ENCODE peak calls at places on chromosome 19, in ten cellular contexts. H is astrocyte; F is CD8-positive, alpha-beta T cell; O is heart left ventricle; V is ascending aorta; U is hepatocyte; N is fibroblast of lung; C is HFFc6; W is right atrium auricular region; J is GM12865. X is an unnamed sample.

GRCh38 chr19:49987159-49987698 is 26.3 kb upstream of the SIGLEC11 start:
- DNase-seq in O (peak), U (peak), N (peak), F (peak), H (peak), J (peak), V (peak), C (peak), W (peak), X (peak)

GRCh38 chr19:42540071-42540553 is 11.8 kb upstream of the CEACAM1 start:
- DNase-seq in J (no peak), W (no peak), U (no peak), N (peak), F (no peak), H (no peak), V (no peak), O (no peak), C (no peak), X (no peak)

GRCh38 chr19:18254546-18255500 is 19.4 kb downstream of the IQCN start:
- DNase-seq in H (no peak), O (no peak), V (no peak), W (no peak), F (no peak), C (no peak), N (no peak), U (no peak), J (no peak), X (no peak)

GRCh38 chr19:43748205-43748594 is 6.6 kb downstream of the SMG9 start:
- DNase-seq in N (no peak), V (no peak), F (no peak), O (no peak), C (no peak), U (no peak), W (no peak), H (no peak), J (no peak), X (no peak)

GRCh38 chr19:33622505-33622808 is 704 bp downstream of the CHST8 start:
- DNase-seq in U (no peak), O (no peak), H (no peak), W (no peak), F (no peak), V (no peak), C (no peak), N (no peak), J (no peak), X (no peak)

GRCh38 chr19:18878058-18878797 is 17.7 kb downstream of the CERS1 start:
- DNase-seq in J (no peak), O (no peak), H (no peak), N (no peak), F (no peak), V (no peak), W (no peak), C (no peak), U (no peak), X (no peak)

GRCh38 chr19:29245221-29245620 is 32.3 kb upstream of the UQCRFS1 start:
- DNase-seq in F (no peak), O (no peak), U (no peak), C (no peak), V (no peak), W (no peak), N (no peak), J (no peak), H (no peak), X (no peak)

GRCh38 chr19:2422951-2423880 is 4.2 kb downstream of the TIMM13 start:
- DNase-seq in U (no peak), O (no peak), F (no peak), W (no peak), C (no peak), N (peak), V (no peak), H (no peak), J (peak), X (no peak)

GRCh38 chr19:43544077-43544476 is 11.1 kb downstream of the ZNF575 start:
- DNase-seq in O (no peak), U (no peak), V (no peak), J (no peak), C (no peak), H (no peak), F (no peak), N (no peak), W (no peak), X (no peak)

GRCh38 chr19:35430382-35431146 is 17.5 kb upstream of the FFAR2 start:
- DNase-seq in V (no peak), N (peak), F (no peak), O (no peak), J (no peak), W (no peak), C (no peak), H (no peak), U (no peak), X (no peak)

GRCh38 chr19:8938576-8938975 is 71.6 kb downstream of the MUC16 start:
- DNase-seq in F (no peak), O (no peak), W (no peak), U (no peak), N (no peak), C (no peak), V (no peak), H (no peak), J (no peak), X (no peak)

DNA sequence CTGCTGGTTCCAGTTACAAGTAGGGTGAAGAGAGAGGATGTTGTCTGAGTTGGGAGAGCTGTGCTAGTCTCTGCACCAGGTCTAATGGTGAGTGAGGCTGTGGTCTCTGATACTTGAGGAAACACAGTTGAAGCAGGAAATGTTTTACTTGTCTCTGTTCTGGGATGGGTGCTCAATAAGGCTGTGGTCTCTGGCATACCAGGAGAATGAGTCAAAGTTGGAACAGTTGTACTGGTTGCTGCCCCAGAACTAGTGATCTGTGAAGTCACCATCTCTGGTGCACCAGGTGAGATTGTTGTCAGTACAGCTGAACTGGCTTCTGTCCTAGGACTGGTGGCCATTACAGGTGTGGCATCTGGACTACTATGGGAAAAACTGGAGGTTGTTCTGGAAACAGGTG is 74.7 kb downstream of the MUC16 start:
- DNase-seq in F (no peak), H (peak), V (no peak), U (no peak), C (no peak), O (no peak), N (no peak), W (no peak), J (no peak), X (no peak)
- TF ChIP-seq CTCF in F (no peak), H (no peak), V (no peak), U (no peak), C (no peak), O (no peak), N (no peak), W (no peak), J (no peak), X (no peak)

GRCh38 chr19:11656535-11656934 is 59.3 kb downstream of the ZNF627 start:
- DNase-seq in J (no peak), H (no peak), N (no peak), W (no peak), V (no peak), U (no peak), O (no peak), F (no peak), C (no peak), X (no peak)

GRCh38 chr19:11657307-11657706 is 60.0 kb downstream of the ZNF627 start:
- DNase-seq in C (no peak), O (no peak), F (no peak), J (no peak), V (no peak), H (no peak), W (no peak), U (peak), N (no peak), X (no peak)

GRCh38 chr19:11662278-11662677 is 65.0 kb downstream of the ZNF627 start:
- DNase-seq in N (no peak), J (no peak), H (no peak), W (no peak), V (no peak), O (no peak), C (no peak), F (no peak), U (no peak), X (no peak)

GRCh38 chr19:11658954-11659353 is 61.7 kb downstream of the ZNF627 start:
- DNase-seq in V (no peak), U (no peak), N (no peak), W (no peak), H (no peak), F (no peak), J (no peak), O (no peak), C (no peak), X (no peak)

DNA sequence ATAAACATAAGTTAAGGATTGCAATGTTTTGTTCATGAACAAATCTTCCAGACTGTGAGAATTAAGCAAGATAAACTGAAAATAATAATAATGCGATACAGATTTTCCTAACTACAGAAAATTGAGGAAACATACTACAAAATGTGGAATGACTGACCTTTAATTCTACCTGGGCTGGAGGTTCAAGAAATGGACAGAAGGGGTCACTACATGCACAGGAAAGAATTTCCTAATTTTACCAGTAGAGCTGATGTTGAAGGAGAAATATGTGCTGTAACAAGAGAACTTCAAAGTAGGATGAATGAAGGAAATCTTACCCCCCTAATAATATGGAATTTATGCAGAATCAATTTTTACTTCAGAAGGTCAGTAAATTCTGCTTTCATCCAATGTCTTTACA is 62.3 kb downstream of the ZNF627 start:
- DNase-seq in V (no peak), J (no peak), O (no peak), U (no peak), N (no peak), H (no peak), W (no peak), C (peak), F (no peak), X (peak)
- TF ChIP-seq CTCF in V (no peak), J (no peak), O (peak), U (peak), N (no peak), H (peak), W (no peak), C (peak), F (no peak), X (peak)

GRCh38 chr19:664913-665443 is 2.0 kb upstream of the RNF126 start:
- DNase-seq in U (peak), V (no peak), C (peak), O (peak), H (peak), J (peak), N (peak), W (peak), F (peak), X (peak)

GRCh38 chr19:676007-676342 is 217 bp upstream of the FSTL3 start:
- DNase-seq in H (no peak), W (no peak), N (no peak), U (no peak), V (no peak), C (no peak), J (no peak), O (no peak), F (peak), X (no peak)

GRCh38 chr19:676343-677105 is at the start of gene FSTL3:
- DNase-seq in U (peak), H (no peak), W (no peak), C (no peak), F (peak), V (no peak), J (no peak), O (no peak), N (peak), X (no peak)

GRCh38 chr19:674282-675151 is 1.7 kb upstream of the FSTL3 start:
- DNase-seq in U (peak), J (peak), C (no peak), F (no peak), O (no peak), W (no peak), H (no peak), N (no peak), V (no peak), X (no peak)

GRCh38 chr19:670609-671075 is 5.5 kb upstream of the FSTL3 start:
- DNase-seq in V (no peak), U (no peak), H (no peak), O (no peak), W (no peak), N (no peak), C (no peak), F (no peak), J (no peak), X (no peak)
- TF ChIP-seq CTCF in V (no peak), U (no peak), H (no peak), O (no peak), W (no peak), N (no peak), C (peak), F (no peak), J (peak), X (no peak)

GRCh38 chr19:3572855-3573161 is at the start of gene HMG20B:
- DNase-seq in U (no peak), N (no peak), H (no peak), F (no peak), J (no peak), O (no peak), W (no peak), C (no peak), V (no peak), X (no peak)

GRCh38 chr19:3575260-3575741 is 2.6 kb downstream of the HMG20B start:
- DNase-seq in F (peak), J (peak), W (no peak), V (no peak), H (no peak), N (no peak), U (no peak), C (no peak), O (no peak), X (no peak)

GRCh38 chr19:3573162-3573857 is 566 bp downstream of the HMG20B start:
- DNase-seq in V (no peak), O (no peak), U (peak), W (no peak), F (no peak), N (no peak), H (no peak), J (peak), C (no peak), X (no peak)

GRCh38 chr19:3572132-3572854 is 451 bp upstream of the HMG20B start:
- DNase-seq in V (peak), W (peak), O (peak), H (peak), C (peak), J (peak), U (peak), N (peak), F (peak), X (peak)

DNA sequence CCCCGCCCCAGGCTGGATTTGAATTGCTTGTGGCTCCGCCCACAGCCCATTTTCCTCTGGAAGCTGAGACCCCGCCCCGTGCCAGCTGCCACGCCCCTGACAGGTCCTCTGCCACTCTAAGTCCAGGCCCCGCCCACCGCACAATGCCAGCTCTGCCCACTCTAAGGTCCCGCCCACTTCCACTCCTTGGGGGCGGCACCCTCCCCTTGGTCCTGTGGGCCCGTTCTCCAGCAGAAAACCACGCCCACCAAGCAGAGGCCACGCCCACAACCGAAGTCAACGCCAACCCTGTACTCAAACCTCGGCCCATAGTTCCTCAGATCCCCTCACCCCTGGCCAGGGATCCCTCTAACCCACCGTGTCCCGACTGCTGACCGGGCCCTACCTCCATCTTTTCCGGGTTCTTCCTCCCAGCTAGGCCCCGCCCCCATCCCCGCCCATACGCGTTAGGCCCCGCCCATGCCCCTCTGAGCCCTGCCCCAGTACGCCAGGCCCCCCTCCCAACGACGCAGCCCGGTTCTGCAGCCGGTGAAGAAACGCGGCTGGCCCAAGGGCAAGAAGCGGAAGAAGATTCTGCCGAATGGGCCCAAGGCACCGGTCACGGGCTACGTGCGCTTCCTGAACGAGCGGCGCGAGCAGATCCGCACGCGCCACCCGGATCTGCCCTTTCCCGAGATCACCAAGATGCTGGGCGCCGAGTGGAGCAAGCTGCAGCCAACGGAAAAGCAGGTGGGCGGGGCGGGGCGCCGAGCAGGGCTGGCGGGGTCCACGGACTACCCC is 1.3 kb downstream of the HMG20B start:
- DNase-seq in O (peak), H (peak), W (peak), C (peak), N (peak), J (peak), F (peak), V (peak), U (peak), X (peak)
- TF ChIP-seq CTCF in O (no peak), H (no peak), W (no peak), C (no peak), N (no peak), J (no peak), F (no peak), V (no peak), U (no peak), X (no peak)

GRCh38 chr19:46018729-46019251 is 4.1 kb downstream of the PGLYRP1 start:
- DNase-seq in H (no peak), F (no peak), C (no peak), N (no peak), W (no peak), V (no peak), J (no peak), O (no peak), U (no peak), X (no peak)

GRCh38 chr19:46017874-46018675 is 4.8 kb downstream of the PGLYRP1 start:
- DNase-seq in U (no peak), O (no peak), H (no peak), W (no peak), C (no peak), F (no peak), V (no peak), N (no peak), J (no peak), X (no peak)

GRCh38 chr19:46015961-46016425 is 6.9 kb downstream of the PGLYRP1 start:
- DNase-seq in H (no peak), C (no peak), N (no peak), U (no peak), W (no peak), J (no peak), V (no peak), O (no peak), F (peak), X (peak)

GRCh38 chr19:46016426-46017094 is 6.3 kb downstream of the PGLYRP1 start:
- DNase-seq in W (peak), F (peak), U (peak), V (no peak), C (peak), H (peak), J (peak), O (peak), N (peak), X (peak)

DNA sequence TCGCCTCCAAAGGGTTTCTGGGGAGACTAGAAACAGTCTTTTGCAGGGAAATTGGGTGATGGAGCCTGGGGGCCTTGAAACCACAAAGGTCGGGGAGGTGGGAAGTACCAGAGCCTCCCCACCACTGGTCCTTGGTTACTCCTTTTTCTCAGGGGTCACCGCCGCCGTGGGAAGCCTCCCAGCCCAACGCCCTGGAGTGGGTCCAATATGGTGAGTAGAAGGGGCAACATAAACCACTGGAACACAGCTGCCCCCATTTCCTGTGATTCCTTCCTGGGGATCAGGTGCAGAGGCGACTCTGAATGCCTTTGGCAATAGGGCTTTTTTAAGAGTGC is 5.8 kb downstream of the PGLYRP1 start:
- DNase-seq in J (no peak), U (no peak), N (no peak), W (no peak), F (no peak), H (no peak), V (no peak), C (no peak), O (no peak), X (no peak)
- TF ChIP-seq CTCF in J (no peak), U (no peak), N (no peak), W (peak), F (peak), H (no peak), V (no peak), C (peak), O (no peak), X (no peak)

GRCh38 chr19:46721269-46722003 is 4.5 kb upstream of the PRKD2 start:
- DNase-seq in V (no peak), C (no peak), W (no peak), F (no peak), J (no peak), N (no peak), U (no peak), O (no peak), H (no peak), X (no peak)
- TF ChIP-seq CTCF in V (no peak), C (peak), W (no peak), F (no peak), J (no peak), N (no peak), U (peak), O (no peak), H (no peak), X (no peak)

GRCh38 chr19:12229990-12230389 is 64.7 kb downstream of the ZNF44 start:
- DNase-seq in C (no peak), J (no peak), F (no peak), W (no peak), V (no peak), O (peak), N (no peak), H (no peak), U (no peak), X (no peak)
- TF ChIP-seq CTCF in C (no peak), J (no peak), F (no peak), W (no peak), V (no peak), O (no peak), N (no peak), H (no peak), U (no peak), X (no peak)

GRCh38 chr19:14786421-14786851 is 8.1 kb upstream of the ADGRE2 start:
- DNase-seq in F (no peak), J (peak), N (peak), O (no peak), C (no peak), V (no peak), W (no peak), H (no peak), U (peak), X (peak)
- TF ChIP-seq CTCF in F (peak), J (peak), N (no peak), O (peak), C (peak), V (no peak), W (no peak), H (peak), U (peak), X (peak)

DNA sequence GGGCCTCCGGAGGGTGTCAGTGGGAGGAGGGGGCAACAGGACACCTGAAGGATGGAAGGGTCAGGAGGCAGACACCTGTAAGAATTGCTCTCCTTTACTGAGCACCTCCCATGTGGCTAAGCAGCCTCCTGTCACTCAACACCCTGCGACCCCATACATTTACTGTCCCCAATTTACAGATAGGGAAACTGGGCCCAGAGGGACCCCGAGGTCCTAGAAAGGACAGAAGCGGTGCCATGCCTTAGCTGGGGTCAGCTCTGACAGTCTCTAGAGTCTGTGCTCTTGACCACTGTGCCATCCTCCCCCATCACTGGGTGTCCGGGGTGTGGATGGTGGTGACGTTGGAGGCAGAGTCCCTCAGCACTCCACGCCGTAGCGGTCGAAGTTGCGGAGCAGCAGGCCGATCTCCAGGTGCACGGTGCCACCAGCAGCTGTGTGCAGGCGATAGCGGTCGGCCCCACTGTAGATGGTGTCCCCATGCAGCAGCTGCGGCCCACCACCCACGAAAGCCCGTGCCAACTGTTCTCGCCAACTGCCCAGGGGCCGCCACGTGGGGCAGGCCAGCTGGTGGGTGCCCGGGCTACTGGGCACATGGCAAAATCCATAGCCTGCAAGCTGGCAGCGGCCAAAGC is 737 bp upstream of the TGFB1 start:
- DNase-seq in O (no peak), V (no peak), F (no peak), W (no peak), J (no peak), C (no peak), N (no peak), U (no peak), H (no peak), X (no peak)
- TF ChIP-seq CTCF in O (no peak), V (no peak), F (peak), W (peak), J (no peak), C (peak), N (no peak), U (no peak), H (no peak), X (no peak)